ENCODE peak calls at places on chromosomes 11 and 22, in five cellular contexts. One of them, this sample, is unnamed.

GRCh38 chr11:108035690-108036089 is 27.0 kb downstream of the CUL5 start:
- DNase-seq in EL: no peak
- DNase-seq in activated CD8-positive, alpha-beta memory T cell treated with anti-CD3 and anti-CD28 coated beads, Interleukin-2, amount 50 U/mL, for 4 hours: no peak
- DNase-seq in right cardiac atrium: no peak
- DNase-seq in GM04503: no peak
- DNase-seq in this sample: no peak

GRCh38 chr22:42967933-42968332 is 47.0 kb downstream of the PACSIN2 start:
- DNase-seq in activated CD8-positive, alpha-beta memory T cell treated with anti-CD3 and anti-CD28 coated beads, Interleukin-2, amount 50 U/mL, for 4 hours: no peak
- DNase-seq in EL: no peak
- DNase-seq in GM04503: no peak
- DNase-seq in right cardiac atrium: peak
- DNase-seq in this sample: no peak

GRCh38 chr11:132099692-132100091 is 729.3 kb downstream of the NTM start:
- DNase-seq in right cardiac atrium: peak
- DNase-seq in activated CD8-positive, alpha-beta memory T cell treated with anti-CD3 and anti-CD28 coated beads, Interleukin-2, amount 50 U/mL, for 4 hours: no peak
- DNase-seq in GM04503: no peak
- DNase-seq in EL: no peak
- DNase-seq in this sample: no peak

GRCh38 chr11:95764267-95764898 is 25.2 kb downstream of the FAM76B start:
- DNase-seq in GM04503: peak
- DNase-seq in right cardiac atrium: no peak
- DNase-seq in EL: peak
- DNase-seq in activated CD8-positive, alpha-beta memory T cell treated with anti-CD3 and anti-CD28 coated beads, Interleukin-2, amount 50 U/mL, for 4 hours: no peak
- DNase-seq in this sample: no peak

GRCh38 chr11:103696130-103696529 is 340.3 kb upstream of the DDI1 start:
- DNase-seq in EL: no peak
- DNase-seq in right cardiac atrium: no peak
- DNase-seq in GM04503: no peak
- DNase-seq in activated CD8-positive, alpha-beta memory T cell treated with anti-CD3 and anti-CD28 coated beads, Interleukin-2, amount 50 U/mL, for 4 hours: no peak
- DNase-seq in this sample: no peak

GRCh38 chr11:121334973-121335711 is 42.6 kb downstream of the SC5D start:
- DNase-seq in right cardiac atrium: peak
- DNase-seq in EL: no peak
- DNase-seq in activated CD8-positive, alpha-beta memory T cell treated with anti-CD3 and anti-CD28 coated beads, Interleukin-2, amount 50 U/mL, for 4 hours: no peak
- DNase-seq in GM04503: no peak
- DNase-seq in this sample: no peak

GRCh38 chr11:61277186-61277972 is 17.7 kb downstream of the VWCE start:
- DNase-seq in activated CD8-positive, alpha-beta memory T cell treated with anti-CD3 and anti-CD28 coated beads, Interleukin-2, amount 50 U/mL, for 4 hours: no peak
- DNase-seq in GM04503: no peak
- DNase-seq in EL: no peak
- DNase-seq in right cardiac atrium: no peak
- DNase-seq in this sample: no peak

GRCh38 chr11:114317738-114318137 is 21.5 kb downstream of the NNMT start:
- DNase-seq in right cardiac atrium: peak
- DNase-seq in activated CD8-positive, alpha-beta memory T cell treated with anti-CD3 and anti-CD28 coated beads, Interleukin-2, amount 50 U/mL, for 4 hours: peak
- DNase-seq in EL: peak
- DNase-seq in GM04503: no peak
- DNase-seq in this sample: no peak

GRCh38 chr11:16632295-16633200 is 105.9 kb upstream of the C11orf58 start:
- DNase-seq in EL: peak
- DNase-seq in right cardiac atrium: no peak
- DNase-seq in activated CD8-positive, alpha-beta memory T cell treated with anti-CD3 and anti-CD28 coated beads, Interleukin-2, amount 50 U/mL, for 4 hours: no peak
- DNase-seq in GM04503: no peak
- DNase-seq in this sample: no peak

GRCh38 chr11:3164138-3164539 is 971 bp downstream of the OSBPL5 start:
- DNase-seq in EL: peak
- DNase-seq in GM04503: no peak
- DNase-seq in activated CD8-positive, alpha-beta memory T cell treated with anti-CD3 and anti-CD28 coated beads, Interleukin-2, amount 50 U/mL, for 4 hours: no peak
- DNase-seq in right cardiac atrium: no peak
- DNase-seq in this sample: peak

GRCh38 chr22:24601217-24602104 is 1.5 kb upstream of the GGT1 start:
- DNase-seq in right cardiac atrium: peak
- DNase-seq in GM04503: no peak
- DNase-seq in activated CD8-positive, alpha-beta memory T cell treated with anti-CD3 and anti-CD28 coated beads, Interleukin-2, amount 50 U/mL, for 4 hours: no peak
- DNase-seq in EL: no peak
- DNase-seq in this sample: no peak

GRCh38 chr11:116990061-116990473 is 108.2 kb downstream of the SIK3 start:
- DNase-seq in GM04503: peak
- DNase-seq in right cardiac atrium: no peak
- DNase-seq in activated CD8-positive, alpha-beta memory T cell treated with anti-CD3 and anti-CD28 coated beads, Interleukin-2, amount 50 U/mL, for 4 hours: no peak
- DNase-seq in EL: peak
- DNase-seq in this sample: no peak

GRCh38 chr11:119116601-119117000 is 4.8 kb upstream of the HINFP start:
- DNase-seq in activated CD8-positive, alpha-beta memory T cell treated with anti-CD3 and anti-CD28 coated beads, Interleukin-2, amount 50 U/mL, for 4 hours: no peak
- DNase-seq in EL: no peak
- DNase-seq in right cardiac atrium: no peak
- DNase-seq in GM04503: no peak
- DNase-seq in this sample: no peak

GRCh38 chr11:2904153-2905052 is 18.8 kb upstream of the CDKN1C start:
- DNase-seq in right cardiac atrium: no peak
- DNase-seq in EL: no peak
- DNase-seq in GM04503: no peak
- DNase-seq in activated CD8-positive, alpha-beta memory T cell treated with anti-CD3 and anti-CD28 coated beads, Interleukin-2, amount 50 U/mL, for 4 hours: no peak
- DNase-seq in this sample: no peak

GRCh38 chr11:2893021-2893528 is 7.5 kb upstream of the CDKN1C start:
- DNase-seq in EL: no peak
- DNase-seq in right cardiac atrium: peak
- DNase-seq in activated CD8-positive, alpha-beta memory T cell treated with anti-CD3 and anti-CD28 coated beads, Interleukin-2, amount 50 U/mL, for 4 hours: no peak
- DNase-seq in GM04503: no peak
- DNase-seq in this sample: no peak

GRCh38 chr22:29078036-29078868 is 5.4 kb downstream of the KREMEN1 start:
- DNase-seq in activated CD8-positive, alpha-beta memory T cell treated with anti-CD3 and anti-CD28 coated beads, Interleukin-2, amount 50 U/mL, for 4 hours: no peak
- DNase-seq in right cardiac atrium: no peak
- DNase-seq in GM04503: no peak
- DNase-seq in EL: no peak
- DNase-seq in this sample: no peak

GRCh38 chr11:18745251-18745650 is 19.3 kb upstream of the IGSF22 start:
- DNase-seq in right cardiac atrium: no peak
- DNase-seq in GM04503: no peak
- DNase-seq in activated CD8-positive, alpha-beta memory T cell treated with anti-CD3 and anti-CD28 coated beads, Interleukin-2, amount 50 U/mL, for 4 hours: no peak
- DNase-seq in EL: no peak
- DNase-seq in this sample: no peak

GRCh38 chr11:133070790-133071189 is 461.5 kb downstream of the OPCML start:
- DNase-seq in EL: no peak
- DNase-seq in activated CD8-positive, alpha-beta memory T cell treated with anti-CD3 and anti-CD28 coated beads, Interleukin-2, amount 50 U/mL, for 4 hours: no peak
- DNase-seq in GM04503: no peak
- DNase-seq in right cardiac atrium: no peak
- DNase-seq in this sample: no peak

GRCh38 chr22:27139935-27140493 is 482.6 kb downstream of the MIAT start:
- DNase-seq in EL: peak
- DNase-seq in right cardiac atrium: peak
- DNase-seq in GM04503: peak
- DNase-seq in activated CD8-positive, alpha-beta memory T cell treated with anti-CD3 and anti-CD28 coated beads, Interleukin-2, amount 50 U/mL, for 4 hours: no peak
- DNase-seq in this sample: no peak

GRCh38 chr11:28529540-28530410 is 421.6 kb downstream of the METTL15 start:
- DNase-seq in GM04503: no peak
- DNase-seq in right cardiac atrium: no peak
- DNase-seq in activated CD8-positive, alpha-beta memory T cell treated with anti-CD3 and anti-CD28 coated beads, Interleukin-2, amount 50 U/mL, for 4 hours: no peak
- DNase-seq in EL: peak
- DNase-seq in this sample: no peak

GRCh38 chr11:79287952-79288351 is 152.9 kb downstream of the TENM4 start:
- DNase-seq in right cardiac atrium: no peak
- DNase-seq in activated CD8-positive, alpha-beta memory T cell treated with anti-CD3 and anti-CD28 coated beads, Interleukin-2, amount 50 U/mL, for 4 hours: no peak
- DNase-seq in EL: no peak
- DNase-seq in GM04503: no peak
- DNase-seq in this sample: no peak

GRCh38 chr11:64180871-64181270 is 5.1 kb upstream of the STIP1 start:
- DNase-seq in right cardiac atrium: peak
- DNase-seq in EL: no peak
- DNase-seq in activated CD8-positive, alpha-beta memory T cell treated with anti-CD3 and anti-CD28 coated beads, Interleukin-2, amount 50 U/mL, for 4 hours: no peak
- DNase-seq in GM04503: no peak
- DNase-seq in this sample: no peak

GRCh38 chr22:32031466-32031865 is 11.6 kb upstream of the SLC5A1 start:
- DNase-seq in right cardiac atrium: no peak
- DNase-seq in EL: no peak
- DNase-seq in GM04503: no peak
- DNase-seq in activated CD8-positive, alpha-beta memory T cell treated with anti-CD3 and anti-CD28 coated beads, Interleukin-2, amount 50 U/mL, for 4 hours: no peak
- DNase-seq in this sample: no peak

GRCh38 chr22:35684270-35684700 is 33.4 kb upstream of the APOL5 start:
- DNase-seq in right cardiac atrium: peak
- DNase-seq in EL: peak
- DNase-seq in activated CD8-positive, alpha-beta memory T cell treated with anti-CD3 and anti-CD28 coated beads, Interleukin-2, amount 50 U/mL, for 4 hours: no peak
- DNase-seq in GM04503: peak
- DNase-seq in this sample: peak

GRCh38 chr22:25029181-25029580 is 76.7 kb downstream of the KIAA1671 start:
- DNase-seq in GM04503: no peak
- DNase-seq in EL: no peak
- DNase-seq in right cardiac atrium: no peak
- DNase-seq in activated CD8-positive, alpha-beta memory T cell treated with anti-CD3 and anti-CD28 coated beads, Interleukin-2, amount 50 U/mL, for 4 hours: no peak
- DNase-seq in this sample: no peak

GRCh38 chr11:120564573-120565301 is 53.2 kb downstream of the GRIK4 start:
- DNase-seq in GM04503: no peak
- DNase-seq in EL: peak
- DNase-seq in right cardiac atrium: peak
- DNase-seq in activated CD8-positive, alpha-beta memory T cell treated with anti-CD3 and anti-CD28 coated beads, Interleukin-2, amount 50 U/mL, for 4 hours: no peak
- DNase-seq in this sample: peak

GRCh38 chr22:25970348-25970995 is 198.8 kb upstream of the SEZ6L start:
- DNase-seq in right cardiac atrium: peak
- DNase-seq in GM04503: no peak
- DNase-seq in EL: no peak
- DNase-seq in activated CD8-positive, alpha-beta memory T cell treated with anti-CD3 and anti-CD28 coated beads, Interleukin-2, amount 50 U/mL, for 4 hours: no peak
- DNase-seq in this sample: no peak

GRCh38 chr22:40340044-40340443 is 6.3 kb upstream of the ADSL start:
- DNase-seq in EL: no peak
- DNase-seq in right cardiac atrium: no peak
- DNase-seq in activated CD8-positive, alpha-beta memory T cell treated with anti-CD3 and anti-CD28 coated beads, Interleukin-2, amount 50 U/mL, for 4 hours: no peak
- DNase-seq in GM04503: no peak
- DNase-seq in this sample: no peak

GRCh38 chr11:124978316-124978715 is 24.3 kb downstream of the CCDC15 start:
- DNase-seq in right cardiac atrium: no peak
- DNase-seq in EL: no peak
- DNase-seq in GM04503: no peak
- DNase-seq in activated CD8-positive, alpha-beta memory T cell treated with anti-CD3 and anti-CD28 coated beads, Interleukin-2, amount 50 U/mL, for 4 hours: no peak
- DNase-seq in this sample: no peak

GRCh38 chr22:47071812-47072641 is 309.6 kb downstream of the TBC1D22A start:
- DNase-seq in EL: no peak
- DNase-seq in GM04503: no peak
- DNase-seq in activated CD8-positive, alpha-beta memory T cell treated with anti-CD3 and anti-CD28 coated beads, Interleukin-2, amount 50 U/mL, for 4 hours: no peak
- DNase-seq in right cardiac atrium: no peak
- DNase-seq in this sample: no peak

GRCh38 chr11:134283461-134284230 is 7.5 kb downstream of the GLB1L3 start:
- DNase-seq in EL: no peak
- DNase-seq in GM04503: no peak
- DNase-seq in activated CD8-positive, alpha-beta memory T cell treated with anti-CD3 and anti-CD28 coated beads, Interleukin-2, amount 50 U/mL, for 4 hours: no peak
- DNase-seq in right cardiac atrium: no peak
- DNase-seq in this sample: no peak

GRCh38 chr11:125374398-125374797 is 121.7 kb downstream of the FEZ1 start:
- DNase-seq in EL: no peak
- DNase-seq in right cardiac atrium: no peak
- DNase-seq in GM04503: no peak
- DNase-seq in activated CD8-positive, alpha-beta memory T cell treated with anti-CD3 and anti-CD28 coated beads, Interleukin-2, amount 50 U/mL, for 4 hours: no peak
- DNase-seq in this sample: no peak

GRCh38 chr11:69157156-69157821 is 1.6 kb downstream of the SMIM38 start:
- DNase-seq in activated CD8-positive, alpha-beta memory T cell treated with anti-CD3 and anti-CD28 coated beads, Interleukin-2, amount 50 U/mL, for 4 hours: no peak
- DNase-seq in EL: peak
- DNase-seq in right cardiac atrium: peak
- DNase-seq in GM04503: no peak
- DNase-seq in this sample: peak

GRCh38 chr11:3021125-3021524 is 29.0 kb upstream of the NAP1L4 start:
- DNase-seq in activated CD8-positive, alpha-beta memory T cell treated with anti-CD3 and anti-CD28 coated beads, Interleukin-2, amount 50 U/mL, for 4 hours: no peak
- DNase-seq in EL: no peak
- DNase-seq in GM04503: no peak
- DNase-seq in right cardiac atrium: no peak
- DNase-seq in this sample: no peak

GRCh38 chr11:114259124-114259526 is 37.1 kb upstream of the NNMT start:
- DNase-seq in right cardiac atrium: peak
- DNase-seq in GM04503: no peak
- DNase-seq in EL: no peak
- DNase-seq in activated CD8-positive, alpha-beta memory T cell treated with anti-CD3 and anti-CD28 coated beads, Interleukin-2, amount 50 U/mL, for 4 hours: no peak
- DNase-seq in this sample: no peak

GRCh38 chr11:73221996-73222395 is 3.9 kb downstream of the P2RY2 start:
- DNase-seq in right cardiac atrium: no peak
- DNase-seq in EL: no peak
- DNase-seq in activated CD8-positive, alpha-beta memory T cell treated with anti-CD3 and anti-CD28 coated beads, Interleukin-2, amount 50 U/mL, for 4 hours: no peak
- DNase-seq in GM04503: no peak
- DNase-seq in this sample: no peak

GRCh38 chr22:49305215-49305965 is 522.3 kb downstream of the BRD1 start:
- DNase-seq in right cardiac atrium: peak
- DNase-seq in GM04503: no peak
- DNase-seq in activated CD8-positive, alpha-beta memory T cell treated with anti-CD3 and anti-CD28 coated beads, Interleukin-2, amount 50 U/mL, for 4 hours: peak
- DNase-seq in EL: no peak
- DNase-seq in this sample: peak

GRCh38 chr11:48107188-48107704 is 109.4 kb upstream of the OR4B1 start:
- DNase-seq in activated CD8-positive, alpha-beta memory T cell treated with anti-CD3 and anti-CD28 coated beads, Interleukin-2, amount 50 U/mL, for 4 hours: no peak
- DNase-seq in EL: peak
- DNase-seq in GM04503: no peak
- DNase-seq in right cardiac atrium: peak
- DNase-seq in this sample: no peak